ENCODE peak calls at places on chromosomes 6 and 20, in eight cellular contexts. K is tibial nerve, M is cardiac fibroblast, C is MM.1S, B is body of pancreas, R is heart left ventricle, F is fibroblast of lung, V is foreskin keratinocyte. P is an unnamed sample.

GRCh38 chr20:1851396-1851795 is 43.8 kb upstream of the SIRPA start:
- DNase-seq in B (no peak), F (no peak), K (no peak), V (no peak), R (no peak), C (no peak), M (no peak), P (no peak)

GRCh38 chr6:140921366-140922226 is 1211.1 kb upstream of the GJE1 start:
- DNase-seq in R (no peak), V (peak), K (no peak), M (peak), F (peak), C (peak), B (peak), P (peak)

GRCh38 chr6:157656437-157657005 is 166.5 kb upstream of the SNX9 start:
- DNase-seq in V (no peak), F (peak), C (no peak), M (no peak), R (no peak), K (no peak), B (no peak), P (no peak)

GRCh38 chr20:19757487-19757972 is 528 bp upstream of the RIN2 start:
- DNase-seq in F (peak), C (peak), R (peak), V (no peak), M (peak), K (peak), B (peak), P (no peak)

GRCh38 chr20:39822667-39823066 is 860.5 kb downstream of the DHX35 start:
- DNase-seq in V (no peak), R (no peak), F (peak), M (peak), B (no peak), K (no peak), C (no peak), P (no peak)

GRCh38 chr6:43969158-43969981 is 157.9 kb downstream of the MRPL14 start:
- DNase-seq in V (no peak), B (no peak), K (no peak), F (no peak), C (no peak), R (no peak), M (no peak), P (no peak)

GRCh38 chr6:139955366-139956155 is 581.1 kb upstream of the CITED2 start:
- DNase-seq in M (no peak), K (no peak), R (no peak), V (no peak), C (no peak), B (no peak), F (no peak), P (no peak)

GRCh38 chr6:77290798-77291197 is 172.5 kb downstream of the HTR1B start:
- DNase-seq in K (no peak), R (no peak), M (peak), F (no peak), V (no peak), B (no peak), C (no peak), P (no peak)

GRCh38 chr6:30154709-30155521 is 6.1 kb downstream of the TRIM10 start:
- DNase-seq in B (peak), F (peak), M (peak), V (peak), C (peak), R (no peak), K (no peak), P (no peak)

GRCh38 chr6:122696853-122697252 is 82.7 kb upstream of the FABP7 start:
- DNase-seq in V (peak), B (no peak), R (no peak), F (peak), M (peak), C (no peak), K (no peak), P (no peak)

GRCh38 chr6:45880139-45880538 is 135.5 kb downstream of the CLIC5 start:
- DNase-seq in C (no peak), R (no peak), M (no peak), F (no peak), B (peak), V (no peak), K (no peak), P (no peak)

GRCh38 chr20:32559753-32560380 is 25.3 kb downstream of the NOL4L start:
- DNase-seq in M (no peak), K (no peak), R (no peak), C (no peak), B (no peak), F (peak), V (no peak), P (no peak)

DNA sequence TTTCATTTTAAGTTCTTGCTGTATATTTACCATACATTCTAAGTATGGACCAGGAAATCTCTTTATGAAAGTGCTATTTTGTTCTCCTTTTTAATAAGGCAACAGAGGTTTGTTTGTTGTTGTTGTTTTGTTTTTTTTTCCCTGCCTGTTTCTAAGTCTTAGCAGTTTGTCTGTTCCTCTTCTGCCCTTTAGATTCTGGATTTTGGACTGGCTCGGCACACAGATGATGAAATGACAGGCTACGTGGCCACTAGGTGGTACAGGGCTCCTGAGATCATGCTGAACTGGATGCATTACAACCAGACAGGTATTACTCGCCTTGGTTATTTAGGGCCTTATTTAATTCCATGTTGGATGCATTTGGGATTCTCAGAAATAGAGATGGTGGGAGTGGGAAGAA is 48.0 kb downstream of the MAPK14 start:
- DNase-seq in K (no peak), C (no peak), V (no peak), M (no peak), F (no peak), R (no peak), B (no peak), P (no peak)
- TF ChIP-seq CTCF in K (no peak), C (no peak), V (peak), M (no peak), F (no peak), R (no peak), B (no peak), P (peak)

DNA sequence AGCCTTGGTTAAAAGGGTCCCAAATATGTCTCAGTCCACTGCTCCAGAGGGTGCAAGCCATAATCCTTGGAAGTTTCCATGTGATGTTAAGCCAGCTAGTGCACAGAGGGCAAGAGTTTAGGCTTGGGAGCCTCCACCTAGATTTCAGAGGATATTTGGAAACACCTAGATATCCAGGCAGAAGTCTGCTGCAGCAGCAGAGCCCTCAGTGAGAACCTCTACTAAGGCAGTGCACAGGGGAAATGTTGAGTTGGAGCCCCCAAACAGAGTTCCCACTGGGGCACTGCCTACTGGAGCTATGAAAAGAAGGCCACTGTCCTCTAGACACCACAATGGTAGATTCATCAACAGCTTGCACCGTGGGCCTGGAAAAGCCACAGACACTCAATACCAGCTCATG is 6.3 kb downstream of the EPM2A start:
- DNase-seq in R (no peak), K (no peak), F (no peak), C (no peak), B (no peak), V (no peak), M (no peak), P (no peak)
- TF ChIP-seq CTCF in R (no peak), K (no peak), F (no peak), C (no peak), B (no peak), V (no peak), M (no peak), P (no peak)

GRCh38 chr6:72521684-72522083 is 100.2 kb upstream of the KCNQ5 start:
- DNase-seq in V (no peak), B (no peak), M (no peak), C (no peak), K (no peak), R (no peak), F (no peak), P (no peak)

GRCh38 chr6:72524011-72524645 is 97.7 kb upstream of the KCNQ5 start:
- DNase-seq in V (peak), M (no peak), B (no peak), K (no peak), F (no peak), C (no peak), R (no peak), P (no peak)

GRCh38 chr6:72519871-72520270 is 102.0 kb upstream of the KCNQ5 start:
- DNase-seq in F (no peak), C (no peak), B (no peak), K (no peak), R (no peak), V (no peak), M (no peak), P (no peak)

GRCh38 chr6:72525821-72526550 is 95.9 kb upstream of the KCNQ5 start:
- DNase-seq in F (peak), C (no peak), K (no peak), B (no peak), V (no peak), R (no peak), M (no peak), P (no peak)

GRCh38 chr6:72522735-72523141 is 99.1 kb upstream of the KCNQ5 start:
- DNase-seq in M (no peak), K (no peak), C (no peak), V (no peak), B (peak), F (no peak), R (no peak), P (no peak)
- TF ChIP-seq CTCF in M (no peak), K (no peak), C (no peak), V (peak), B (no peak), F (no peak), R (no peak), P (peak)

GRCh38 chr20:4613718-4614620 is 107.7 kb upstream of the PRND start:
- DNase-seq in B (peak), M (peak), F (peak), V (peak), K (peak), C (peak), R (peak), P (no peak)
- TF ChIP-seq CTCF in B (no peak), M (peak), F (peak), V (peak), K (peak), C (peak), R (no peak), P (peak)

DNA sequence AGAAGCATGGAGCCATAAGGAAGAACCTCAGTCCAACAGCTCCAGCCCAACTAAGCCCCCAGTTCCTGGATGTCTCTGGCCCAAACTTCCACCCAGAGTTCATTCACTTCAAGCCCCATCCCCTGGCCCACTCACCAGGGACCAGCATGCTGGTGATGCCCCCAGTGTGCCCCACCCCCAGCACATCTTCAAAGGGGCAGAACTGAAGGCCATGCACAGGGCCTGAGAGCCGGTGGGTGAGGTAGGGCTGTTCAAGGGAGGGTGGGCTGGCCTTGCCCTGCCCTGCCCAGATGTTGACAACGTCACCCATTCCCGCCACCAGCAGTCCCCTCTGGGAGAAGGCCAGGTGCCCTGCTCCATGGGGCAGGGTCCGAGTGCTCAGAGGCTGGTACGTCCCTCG is 3.6 kb downstream of the B3GALT4 start:
- DNase-seq in K (no peak), V (no peak), B (no peak), C (no peak), M (no peak), F (no peak), R (no peak), P (no peak)
- TF ChIP-seq CTCF in K (no peak), V (no peak), B (no peak), C (no peak), M (no peak), F (no peak), R (no peak), P (no peak)

DNA sequence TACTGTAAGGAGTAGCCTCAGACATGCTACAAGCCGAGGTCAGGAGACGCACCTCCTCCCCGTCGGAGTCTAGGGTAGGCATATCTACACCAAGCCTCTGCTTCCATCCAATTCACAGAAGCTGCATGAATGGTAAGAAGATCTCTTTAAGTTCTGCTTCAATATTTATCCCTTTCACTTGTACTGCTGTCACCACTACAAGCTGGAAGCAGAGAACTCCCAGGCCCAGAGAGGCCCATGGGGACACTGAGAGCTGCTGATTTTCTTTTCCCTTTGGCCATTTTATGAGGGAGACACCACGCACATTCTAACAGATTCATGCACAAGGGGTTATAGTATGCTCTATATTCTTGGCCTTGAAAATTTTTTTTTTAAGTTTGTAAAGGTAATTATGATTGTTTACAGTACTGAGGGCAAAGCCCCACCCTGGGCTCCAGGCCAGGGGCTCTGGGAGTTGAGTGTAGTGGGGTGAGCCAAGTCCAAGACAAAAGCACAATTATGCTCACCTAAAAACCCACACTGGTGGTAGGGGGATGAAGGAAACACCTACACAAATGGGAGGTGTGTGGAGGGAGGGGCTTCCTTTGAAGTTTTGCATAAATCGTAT is 88.4 kb downstream of the MYB start:
- DNase-seq in F (no peak), M (no peak), V (no peak), R (no peak), K (no peak), C (no peak), B (no peak), P (no peak)
- TF ChIP-seq CTCF in F (no peak), M (no peak), V (no peak), R (no peak), K (no peak), C (no peak), B (no peak), P (no peak)

GRCh38 chr20:48723308-48724264 is 104.2 kb downstream of the PREX1 start:
- DNase-seq in B (peak), F (no peak), R (no peak), K (peak), V (no peak), C (no peak), M (peak), P (no peak)
- TF ChIP-seq CTCF in B (no peak), F (no peak), R (no peak), K (no peak), V (no peak), C (no peak), M (no peak), P (no peak)